ENCODE peak calls at places on chromosomes 2 and 18, in five cellular contexts. B, R, V, Q and X are unnamed samples.

GRCh38 chr2:106278477-106278876 is 84.4 kb upstream of the UXS1 start:
- DNase-seq in B (no peak), Q (no peak), V (no peak), R (no peak), X (no peak)

GRCh38 chr2:19675003-19675629 is 226.7 kb downstream of the TTC32 start:
- DNase-seq in Q (no peak), R (no peak), B (no peak), V (no peak), X (no peak)

GRCh38 chr2:46706264-46706983 is 209.2 kb downstream of the MCFD2 start:
- DNase-seq in V (no peak), R (peak), B (no peak), Q (no peak), X (no peak)

GRCh38 chr2:121451373-121451772 is 79.3 kb upstream of the RNU4ATAC start:
- DNase-seq in Q (no peak), V (peak), R (no peak), B (no peak), X (no peak)

GRCh38 chr2:71592181-71592711 is 138.9 kb downstream of the DYSF start:
- DNase-seq in R (no peak), Q (no peak), B (no peak), V (no peak), X (peak)

GRCh38 chr2:179049203-179049545 is 763 bp downstream of the CCDC141 start:
- DNase-seq in V (no peak), B (no peak), Q (no peak), R (no peak), X (no peak)

GRCh38 chr2:97765933-97766332 is 52.6 kb downstream of the ZAP70 start:
- DNase-seq in B (no peak), V (no peak), R (no peak), Q (no peak), X (no peak)

GRCh38 chr2:43410055-43410604 is 183.7 kb upstream of the ZFP36L2 start:
- DNase-seq in Q (no peak), B (no peak), R (no peak), V (no peak), X (no peak)

GRCh38 chr2:99691931-99692330 is 202.1 kb upstream of the REV1 start:
- DNase-seq in Q (no peak), R (no peak), B (no peak), V (no peak), X (no peak)

GRCh38 chr2:152445791-152446201 is 110.8 kb downstream of the FMNL2 start:
- DNase-seq in B (peak), R (no peak), Q (peak), V (peak), X (peak)

GRCh38 chr2:241609859-241610793 is 26.8 kb downstream of the THAP4 start:
- DNase-seq in B (peak), V (peak), R (peak), Q (peak), X (peak)

GRCh38 chr2:124566518-124566970 is 541.5 kb downstream of the CNTNAP5 start:
- DNase-seq in R (no peak), Q (no peak), B (no peak), V (no peak), X (no peak)

GRCh38 chr18:31206787-31207381 is 44.2 kb upstream of the DSC1 start:
- DNase-seq in V (no peak), B (peak), Q (peak), R (peak), X (no peak)

GRCh38 chr18:3452750-3453539 is 3.0 kb downstream of the TGIF1 start:
- DNase-seq in B (no peak), V (no peak), R (peak), Q (no peak), X (peak)

GRCh38 chr2:47028171-47028570 is 112.6 kb upstream of the MCFD2 start:
- DNase-seq in V (no peak), Q (no peak), B (no peak), R (no peak), X (no peak)

GRCh38 chr2:120271952-120272351 is 19.3 kb downstream of the RALB start:
- DNase-seq in V (no peak), B (no peak), Q (no peak), R (no peak), X (no peak)

GRCh38 chr2:192126426-192126825 is 68.3 kb downstream of the TMEFF2 start:
- DNase-seq in V (no peak), Q (peak), R (no peak), B (no peak), X (no peak)

GRCh38 chr2:20404950-20405349 is 41.9 kb upstream of the RHOB start:
- DNase-seq in R (no peak), V (no peak), Q (no peak), B (no peak), X (no peak)

GRCh38 chr2:100237046-100237615 is 85.2 kb downstream of the LONRF2 start:
- DNase-seq in R (no peak), V (no peak), B (no peak), Q (no peak), X (no peak)

GRCh38 chr18:79317718-79318117 is 78.0 kb upstream of the NFATC1 start:
- DNase-seq in V (no peak), R (no peak), B (peak), Q (no peak), X (no peak)
- TF ChIP-seq CTCF in V (peak), R (no peak), B (peak), Q (no peak), X (no peak)

DNA sequence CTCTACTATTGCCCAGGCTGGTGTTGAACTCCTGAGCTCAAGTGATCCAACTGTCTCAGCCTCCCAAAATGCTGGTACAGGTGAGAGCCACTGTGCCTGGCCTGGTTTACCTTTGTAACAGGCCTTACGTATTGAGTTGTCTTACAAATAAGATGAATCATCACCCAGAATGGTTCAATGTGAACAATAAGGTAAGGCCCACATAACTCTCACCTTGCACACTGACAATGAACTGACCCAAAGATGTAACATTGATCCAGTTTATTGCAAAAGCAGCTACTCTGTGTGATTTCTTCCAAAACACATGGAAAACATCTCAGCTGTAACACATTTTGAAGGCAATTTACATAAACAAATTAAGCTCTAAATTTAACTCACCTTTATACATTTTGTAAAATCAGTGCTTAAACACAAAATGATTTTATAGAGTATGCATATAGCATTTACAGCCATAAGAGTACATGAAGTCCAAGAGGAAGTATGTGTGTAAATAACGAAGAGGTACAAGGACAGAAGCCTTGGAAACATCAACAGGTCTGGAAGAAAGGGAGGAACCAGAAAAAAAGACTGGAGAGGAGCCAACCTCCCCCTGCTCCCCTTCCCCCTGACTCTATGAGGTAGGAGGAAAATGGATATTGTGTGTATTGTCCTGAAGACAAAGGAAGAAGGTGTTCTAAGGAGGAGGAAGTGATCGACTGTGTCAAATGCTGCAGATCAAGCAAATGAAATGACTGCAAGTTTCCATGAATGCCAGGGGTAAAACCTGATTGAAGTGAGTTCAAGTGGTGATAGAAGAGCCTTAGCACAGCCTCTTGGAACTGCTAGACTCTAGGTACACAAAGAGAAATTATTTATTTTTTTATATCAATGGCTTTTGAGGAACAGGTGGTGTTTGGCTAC is 5.6 kb upstream of the WDFY1 start:
- DNase-seq in R (no peak), B (no peak), Q (peak), V (no peak), X (no peak)
- H3K4me3 ChIP-seq in R (no peak), B (no peak), Q (no peak), V (no peak), X (no peak)

GRCh38 chr2:18404708-18405107 is 155.7 kb downstream of the RDH14 start:
- DNase-seq in V (no peak), R (peak), B (no peak), Q (no peak), X (no peak)
- TF ChIP-seq CTCF in V (peak), R (peak), B (peak), Q (peak), X (peak)

GRCh38 chr2:204150695-204151240 is 214.2 kb downstream of the ICOS start:
- DNase-seq in B (no peak), R (no peak), Q (no peak), V (no peak), X (no peak)

GRCh38 chr2:204144487-204144886 is 207.9 kb downstream of the ICOS start:
- DNase-seq in Q (no peak), B (no peak), V (no peak), R (no peak), X (no peak)

GRCh38 chr2:204140258-204140657 is 203.7 kb downstream of the ICOS start:
- DNase-seq in Q (no peak), V (no peak), B (no peak), R (no peak), X (no peak)

DNA sequence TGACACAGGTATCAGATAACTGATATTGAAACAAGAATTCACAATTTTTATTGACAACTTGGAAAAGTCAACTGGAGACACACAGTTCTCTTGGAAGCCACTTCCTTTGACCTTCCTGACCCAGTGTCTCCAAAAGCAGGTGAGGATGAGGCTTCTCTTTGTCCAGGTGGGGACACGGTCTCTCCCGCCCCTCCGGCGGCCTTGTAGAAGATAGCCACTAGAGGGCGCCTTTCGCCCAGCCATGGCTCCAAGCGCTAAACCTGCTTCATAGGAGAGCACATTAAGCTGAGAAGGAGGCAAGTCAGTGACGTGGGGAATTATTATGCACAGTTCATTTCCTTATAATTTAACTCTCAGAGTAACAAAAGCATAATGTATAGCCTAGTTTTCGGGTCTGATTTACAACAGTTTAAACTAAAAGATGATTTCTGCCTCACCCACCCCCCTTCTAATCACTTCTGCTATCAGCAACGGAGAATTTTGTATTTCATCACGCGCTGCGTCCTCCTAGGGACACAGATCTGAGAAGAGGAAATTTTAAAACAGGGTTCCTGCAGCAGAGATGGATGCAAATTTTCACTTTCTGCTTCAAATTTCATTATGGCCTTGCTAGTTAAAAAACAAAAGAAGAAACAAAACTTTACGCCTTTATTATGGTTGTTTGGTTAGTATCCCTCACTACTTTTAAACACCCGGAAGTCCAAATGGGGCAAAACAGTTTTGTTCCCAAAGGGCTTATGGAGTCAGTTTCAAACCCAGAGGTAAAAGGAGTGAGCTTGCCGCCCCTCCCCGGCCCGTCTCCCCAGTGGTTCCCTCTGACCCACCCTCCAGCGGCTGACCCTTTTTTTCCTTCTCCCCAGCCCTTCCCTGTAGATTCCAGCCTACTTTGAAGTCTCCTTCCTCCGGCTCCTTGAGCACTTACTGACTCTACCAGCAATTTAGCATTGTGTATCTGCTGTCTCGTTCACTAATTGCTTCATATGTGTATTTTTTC is 208.9 kb downstream of the ICOS start:
- DNase-seq in V (peak), Q (peak), R (peak), B (peak), X (peak)
- H3K4me3 ChIP-seq in V (no peak), Q (peak), R (peak), B (peak), X (peak)

DNA sequence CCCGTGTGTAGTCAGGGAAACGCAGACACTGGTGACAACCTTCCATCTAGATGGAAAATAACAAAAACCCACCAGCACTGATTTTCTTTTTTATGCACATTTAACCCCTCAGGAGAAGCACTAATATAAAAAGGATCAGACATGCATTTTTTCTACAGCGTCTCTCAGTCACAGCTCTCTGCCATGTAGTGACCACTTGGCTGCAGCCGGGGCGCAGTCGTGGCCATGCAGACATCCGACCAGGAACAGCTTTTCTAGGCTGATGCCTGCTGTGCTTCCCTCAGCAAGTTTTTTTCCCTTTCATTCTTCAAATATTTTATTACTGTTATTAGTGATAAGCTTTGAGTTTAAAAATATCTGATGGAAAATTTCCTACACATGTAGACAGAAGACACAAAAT is 63.3 kb downstream of the MERTK start:
- DNase-seq in V (no peak), B (no peak), R (no peak), Q (no peak), X (no peak)
- TF ChIP-seq CTCF in V (no peak), B (no peak), R (no peak), Q (no peak), X (no peak)

DNA sequence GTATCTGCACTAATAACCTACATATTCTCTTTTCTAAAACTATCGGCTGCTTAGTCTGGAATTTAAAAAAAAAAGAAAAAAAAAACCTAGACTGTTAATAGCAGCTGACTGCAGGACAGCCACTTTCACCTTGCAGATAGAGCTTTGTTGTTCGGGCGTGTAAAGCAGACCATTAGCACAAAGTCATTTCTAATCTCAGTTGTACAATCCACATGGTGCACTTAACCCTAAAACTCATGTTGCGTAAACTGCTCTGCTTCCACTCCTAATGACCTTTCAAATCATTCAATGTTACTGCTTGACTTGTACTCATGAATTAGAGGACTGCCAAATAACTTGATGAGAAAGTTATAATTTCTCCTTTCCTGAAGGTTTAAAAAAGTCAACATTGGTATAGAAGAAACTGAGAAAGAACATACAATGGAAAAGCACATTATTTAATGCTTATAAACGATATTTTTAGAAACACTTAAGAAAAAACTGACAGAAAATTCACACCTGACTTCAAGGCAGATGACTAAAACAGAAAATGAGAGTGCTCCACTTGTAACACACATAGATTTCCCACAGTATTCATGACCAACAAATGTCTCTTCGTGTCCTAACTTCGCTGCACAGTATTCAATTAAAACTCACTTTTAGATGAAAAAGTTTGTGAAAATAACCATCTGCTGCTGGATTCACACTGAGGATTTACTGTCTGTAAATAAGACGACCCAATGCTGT is 2.6 kb downstream of the CDH2 start:
- DNase-seq in B (no peak), R (no peak), Q (no peak), V (no peak), X (no peak)
- H3K4me3 ChIP-seq in B (peak), R (peak), Q (no peak), V (no peak), X (no peak)

DNA sequence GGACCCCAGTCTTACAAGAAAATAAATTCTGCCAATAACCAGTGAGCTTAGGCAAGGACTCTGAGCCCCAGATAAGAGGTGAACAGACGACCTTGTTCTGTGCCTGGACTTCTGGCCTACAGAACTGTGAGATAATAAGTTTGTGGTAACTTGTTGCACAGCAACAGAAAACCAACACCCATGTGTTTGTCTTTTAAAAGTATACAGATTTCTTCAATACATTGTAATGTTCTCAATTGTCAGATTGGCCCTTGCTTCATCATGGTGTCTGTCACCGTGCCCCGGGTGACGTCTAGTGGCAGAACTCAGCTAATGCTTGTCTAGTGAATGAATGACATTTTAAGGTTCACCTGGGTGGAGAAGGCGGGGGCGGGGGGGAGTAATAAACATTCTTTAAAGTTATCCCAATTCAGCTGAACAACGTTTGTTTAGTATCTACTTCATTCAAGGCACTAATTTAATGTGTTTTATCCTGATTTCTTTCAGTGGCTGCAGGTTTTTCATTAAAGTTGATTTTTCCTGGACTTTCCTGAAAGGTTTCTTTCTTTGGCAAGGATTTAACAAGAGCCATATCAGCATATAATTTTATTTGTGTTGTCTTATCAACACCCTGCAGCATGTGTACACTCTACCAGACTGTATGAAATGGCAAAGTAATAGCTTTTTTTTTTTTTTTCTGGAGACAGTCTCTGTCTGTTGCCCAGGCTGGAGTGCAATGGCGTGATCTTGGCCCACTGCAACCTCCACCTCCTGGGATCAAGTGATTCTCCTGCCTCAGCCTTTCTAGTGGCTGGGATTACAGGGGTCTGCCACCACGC is 123.8 kb upstream of the DLX2 start:
- DNase-seq in Q (peak), R (no peak), B (no peak), V (no peak), X (no peak)
- TF ChIP-seq CTCF in Q (peak), R (no peak), B (no peak), V (no peak), X (no peak)